ENCODE peak calls at places on chromosomes 11 and 22, in five cellular contexts. M is EH, B is HEK293T, R is GM04504, J is HFF-Myc. C is an unnamed sample.

GRCh38 chr11:2474059-2474901 is 29.5 kb downstream of the KCNQ1 start:
- DNase-seq in M (no peak), B (no peak), R (no peak), J (no peak), C (no peak)

GRCh38 chr11:104962852-104963251 is 5.5 kb downstream of the CASP4 start:
- DNase-seq in M (no peak), B (no peak), R (no peak), J (no peak), C (no peak)

GRCh38 chr22:22884888-22885840 is 2.5 kb upstream of the IGLL5 start:
- DNase-seq in M (no peak), B (no peak), R (no peak), J (no peak), C (no peak)

GRCh38 chr11:44563716-44564115 is 1.7 kb upstream of the CD82 start:
- DNase-seq in M (peak), B (no peak), R (no peak), J (no peak), C (no peak)

GRCh38 chr11:82462588-82462987 is 271.1 kb downstream of the FAM181B start:
- DNase-seq in M (no peak), B (no peak), R (no peak), J (no peak), C (no peak)

GRCh38 chr22:23903328-23903971 is 9.3 kb downstream of the MIF start:
- DNase-seq in M (no peak), B (no peak), R (no peak), J (no peak), C (no peak)

GRCh38 chr11:26765323-26765722 is 43.5 kb upstream of the SLC5A12 start:
- DNase-seq in M (no peak), B (no peak), R (no peak), J (no peak), C (no peak)

GRCh38 chr22:23579280-23579679 is 810 bp downstream of the IGLL1 start:
- DNase-seq in M (no peak), B (no peak), R (no peak), J (no peak), C (no peak)

GRCh38 chr22:46500201-46500600 is 37.2 kb downstream of the CELSR1 start:
- DNase-seq in M (no peak), B (peak), R (no peak), J (no peak), C (no peak)

GRCh38 chr22:28329582-28330073 is 350.0 kb downstream of the TTC28 start:
- DNase-seq in M (peak), B (no peak), R (peak), J (no peak), C (no peak)